ENCODE peak calls at places on chromosomes 6 and 20, in ten cellular contexts. One of them, this sample, is unnamed. For H3K4me1 and H3K9me3, the result is how much of the 10 kb centered on the place peaks cover.

GRCh38 chr6:42278131-42278853 is 60.6 kb upstream of the MRPS10 start:
- DNase-seq in cardiac muscle cell: no peak
- DNase-seq in tibial artery: no peak
- DNase-seq in aorta: no peak
- DNase-seq in ovary: no peak
- DNase-seq in GM23248: no peak
- DNase-seq in adrenal gland: no peak
- DNase-seq in fibroblast of lung: no peak
- DNase-seq in OCI-LY7: no peak
- DNase-seq in gastrocnemius medialis: no peak
- DNase-seq in this sample: no peak

GRCh38 chr20:45329497-45330319 is 18.5 kb downstream of the SDC4 start:
- DNase-seq in cardiac muscle cell: no peak
- DNase-seq in tibial artery: no peak
- DNase-seq in aorta: no peak
- DNase-seq in ovary: no peak
- DNase-seq in GM23248: no peak
- DNase-seq in adrenal gland: no peak
- DNase-seq in fibroblast of lung: no peak
- DNase-seq in OCI-LY7: no peak
- DNase-seq in gastrocnemius medialis: no peak
- DNase-seq in this sample: no peak

GRCh38 chr6:39091163-39091562 is 23.8 kb downstream of the SAYSD1 start:
- DNase-seq in cardiac muscle cell: no peak
- DNase-seq in tibial artery: no peak
- DNase-seq in aorta: no peak
- DNase-seq in ovary: no peak
- DNase-seq in GM23248: no peak
- DNase-seq in adrenal gland: no peak
- DNase-seq in fibroblast of lung: no peak
- DNase-seq in OCI-LY7: no peak
- DNase-seq in gastrocnemius medialis: no peak
- DNase-seq in this sample: no peak

GRCh38 chr20:46772901-46773300 is 63.5 kb downstream of the SLC2A10 start:
- DNase-seq in cardiac muscle cell: no peak
- DNase-seq in tibial artery: no peak
- DNase-seq in aorta: no peak
- DNase-seq in ovary: no peak
- DNase-seq in GM23248: no peak
- DNase-seq in adrenal gland: no peak
- DNase-seq in fibroblast of lung: no peak
- DNase-seq in OCI-LY7: no peak
- DNase-seq in gastrocnemius medialis: no peak
- DNase-seq in this sample: no peak

GRCh38 chr6:68975064-68975463 is 340.0 kb downstream of the ADGRB3 start:
- DNase-seq in cardiac muscle cell: peak
- DNase-seq in tibial artery: no peak
- DNase-seq in aorta: no peak
- DNase-seq in ovary: no peak
- DNase-seq in GM23248: no peak
- DNase-seq in adrenal gland: peak
- DNase-seq in fibroblast of lung: peak
- DNase-seq in OCI-LY7: no peak
- DNase-seq in gastrocnemius medialis: no peak
- DNase-seq in this sample: peak

GRCh38 chr20:40606660-40607059 is 82.4 kb downstream of the MAFB start:
- DNase-seq in cardiac muscle cell: peak
- DNase-seq in tibial artery: no peak
- DNase-seq in aorta: no peak
- DNase-seq in ovary: no peak
- DNase-seq in GM23248: no peak
- DNase-seq in adrenal gland: no peak
- DNase-seq in fibroblast of lung: no peak
- DNase-seq in OCI-LY7: no peak
- DNase-seq in gastrocnemius medialis: no peak
- DNase-seq in this sample: no peak

GRCh38 chr20:18412202-18412901 is 54.5 kb downstream of the DZANK1 start:
- DNase-seq in cardiac muscle cell: no peak
- DNase-seq in tibial artery: no peak
- DNase-seq in aorta: no peak
- DNase-seq in ovary: no peak
- DNase-seq in GM23248: no peak
- DNase-seq in adrenal gland: no peak
- DNase-seq in fibroblast of lung: no peak
- DNase-seq in OCI-LY7: peak
- DNase-seq in gastrocnemius medialis: no peak
- DNase-seq in this sample: no peak

GRCh38 chr6:73579389-73579788 is 58.6 kb upstream of the EEF1A1 start:
- DNase-seq in cardiac muscle cell: no peak
- DNase-seq in tibial artery: no peak
- DNase-seq in aorta: peak
- DNase-seq in ovary: peak
- DNase-seq in GM23248: no peak
- DNase-seq in adrenal gland: peak
- DNase-seq in fibroblast of lung: no peak
- DNase-seq in OCI-LY7: no peak
- DNase-seq in gastrocnemius medialis: peak
- DNase-seq in this sample: no peak

GRCh38 chr6:68891419-68891818 is 256.3 kb downstream of the ADGRB3 start:
- DNase-seq in cardiac muscle cell: no peak
- DNase-seq in tibial artery: no peak
- DNase-seq in aorta: no peak
- DNase-seq in ovary: no peak
- DNase-seq in GM23248: peak
- DNase-seq in adrenal gland: no peak
- DNase-seq in fibroblast of lung: peak
- DNase-seq in OCI-LY7: no peak
- DNase-seq in gastrocnemius medialis: no peak
- DNase-seq in this sample: no peak

GRCh38 chr20:18637296-18637695 is 49.4 kb downstream of the DTD1 start:
- DNase-seq in cardiac muscle cell: no peak
- DNase-seq in tibial artery: no peak
- DNase-seq in aorta: no peak
- DNase-seq in ovary: no peak
- DNase-seq in GM23248: no peak
- DNase-seq in adrenal gland: no peak
- DNase-seq in fibroblast of lung: no peak
- DNase-seq in OCI-LY7: no peak
- DNase-seq in gastrocnemius medialis: no peak
- DNase-seq in this sample: no peak

GRCh38 chr6:26022166-26022510 is 59.5 kb downstream of the TRIM38 start:
- DNase-seq in cardiac muscle cell: peak
- DNase-seq in tibial artery: peak
- DNase-seq in aorta: peak
- DNase-seq in ovary: no peak
- DNase-seq in GM23248: peak
- DNase-seq in adrenal gland: peak
- DNase-seq in fibroblast of lung: peak
- DNase-seq in OCI-LY7: peak
- DNase-seq in gastrocnemius medialis: peak
- DNase-seq in this sample: peak

DNA sequence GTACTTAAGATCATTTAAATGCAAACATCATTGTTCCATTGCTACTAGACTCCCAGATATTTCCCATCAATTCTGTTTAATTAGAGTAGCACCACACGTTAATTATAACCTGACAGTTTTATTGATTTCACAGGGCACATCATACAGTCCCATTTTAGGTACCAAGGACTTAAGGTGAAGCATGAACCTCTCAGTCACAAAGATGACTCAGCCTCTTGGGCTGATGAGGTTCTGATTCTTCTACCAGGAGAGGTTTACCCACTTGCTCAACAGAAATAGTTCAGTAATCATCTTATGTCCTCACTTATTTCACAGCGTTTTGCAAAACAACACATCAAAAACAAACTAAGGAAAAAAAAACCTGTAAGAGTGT is 98.5 kb downstream of the HIVEP2 start:
- DNase-seq in cardiac muscle cell: peak
- DNase-seq in tibial artery: no peak
- DNase-seq in aorta: no peak
- DNase-seq in ovary: no peak
- DNase-seq in GM23248: peak
- DNase-seq in adrenal gland: no peak
- DNase-seq in fibroblast of lung: peak
- DNase-seq in OCI-LY7: no peak
- DNase-seq in gastrocnemius medialis: no peak
- DNase-seq in this sample: no peak
- H3K4me3 ChIP-seq in cardiac muscle cell: no peak
- H3K4me3 ChIP-seq in tibial artery: peak
- H3K4me3 ChIP-seq in aorta: no peak
- H3K4me3 ChIP-seq in ovary: no peak
- H3K4me3 ChIP-seq in GM23248: peak
- H3K4me3 ChIP-seq in adrenal gland: no peak
- H3K4me3 ChIP-seq in fibroblast of lung: no peak
- H3K4me3 ChIP-seq in OCI-LY7: peak
- H3K4me3 ChIP-seq in gastrocnemius medialis: peak
- H3K4me3 ChIP-seq in this sample: no peak

GRCh38 chr20:43461894-43462293 is 4.2 kb downstream of the SRSF6 start:
- DNase-seq in cardiac muscle cell: no peak
- DNase-seq in tibial artery: no peak
- DNase-seq in aorta: no peak
- DNase-seq in ovary: no peak
- DNase-seq in GM23248: no peak
- DNase-seq in adrenal gland: no peak
- DNase-seq in fibroblast of lung: no peak
- DNase-seq in OCI-LY7: no peak
- DNase-seq in gastrocnemius medialis: no peak
- DNase-seq in this sample: no peak

GRCh38 chr20:43460830-43461200 is 3.1 kb downstream of the SRSF6 start:
- DNase-seq in cardiac muscle cell: no peak
- DNase-seq in tibial artery: no peak
- DNase-seq in aorta: no peak
- DNase-seq in ovary: no peak
- DNase-seq in GM23248: no peak
- DNase-seq in adrenal gland: no peak
- DNase-seq in fibroblast of lung: no peak
- DNase-seq in OCI-LY7: no peak
- DNase-seq in gastrocnemius medialis: no peak
- DNase-seq in this sample: no peak

GRCh38 chr20:43459022-43459942 is 1.6 kb downstream of the SRSF6 start:
- DNase-seq in cardiac muscle cell: peak
- DNase-seq in tibial artery: no peak
- DNase-seq in aorta: no peak
- DNase-seq in ovary: peak
- DNase-seq in GM23248: peak
- DNase-seq in adrenal gland: peak
- DNase-seq in fibroblast of lung: peak
- DNase-seq in OCI-LY7: peak
- DNase-seq in gastrocnemius medialis: no peak
- DNase-seq in this sample: no peak

GRCh38 chr20:43458422-43458924 is 777 bp downstream of the SRSF6 start:
- DNase-seq in cardiac muscle cell: peak
- DNase-seq in tibial artery: no peak
- DNase-seq in aorta: no peak
- DNase-seq in ovary: no peak
- DNase-seq in GM23248: no peak
- DNase-seq in adrenal gland: no peak
- DNase-seq in fibroblast of lung: no peak
- DNase-seq in OCI-LY7: no peak
- DNase-seq in gastrocnemius medialis: no peak
- DNase-seq in this sample: no peak

GRCh38 chr20:43460172-43460829 is 2.6 kb downstream of the SRSF6 start:
- DNase-seq in cardiac muscle cell: no peak
- DNase-seq in tibial artery: no peak
- DNase-seq in aorta: no peak
- DNase-seq in ovary: no peak
- DNase-seq in GM23248: no peak
- DNase-seq in adrenal gland: no peak
- DNase-seq in fibroblast of lung: no peak
- DNase-seq in OCI-LY7: no peak
- DNase-seq in gastrocnemius medialis: no peak
- DNase-seq in this sample: no peak
- H3K4me1 ChIP-seq in cardiac muscle cell: under half
- H3K4me1 ChIP-seq in tibial artery: under half
- H3K4me1 ChIP-seq in aorta: under half
- H3K4me1 ChIP-seq in ovary: under half
- H3K4me1 ChIP-seq in GM23248: under half
- H3K4me1 ChIP-seq in adrenal gland: under half
- H3K4me1 ChIP-seq in fibroblast of lung: under half
- H3K4me1 ChIP-seq in OCI-LY7: under half
- H3K4me1 ChIP-seq in gastrocnemius medialis: under half
- H3K4me1 ChIP-seq in this sample: under half

DNA sequence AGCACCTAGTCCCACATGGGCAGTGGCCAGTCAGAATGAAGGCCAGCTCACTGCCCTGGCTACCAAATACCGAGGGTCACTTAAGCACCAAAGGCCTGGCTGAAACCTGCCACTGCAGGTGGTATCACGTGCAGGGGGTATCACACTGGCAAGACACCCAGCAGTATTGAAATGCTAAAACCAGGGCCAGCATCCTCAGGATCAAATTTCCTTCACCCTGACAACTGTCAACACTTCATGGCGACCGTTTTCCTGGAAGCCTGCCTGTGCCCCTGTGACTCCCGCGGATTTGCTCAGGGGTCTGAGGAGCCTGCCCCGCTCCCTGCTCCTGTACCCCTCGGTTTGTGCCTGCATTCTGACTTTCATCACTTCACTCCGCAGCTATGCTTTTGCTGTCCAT is 151.1 kb downstream of the TTLL2 start:
- DNase-seq in cardiac muscle cell: no peak
- DNase-seq in tibial artery: no peak
- DNase-seq in aorta: no peak
- DNase-seq in ovary: no peak
- DNase-seq in GM23248: no peak
- DNase-seq in adrenal gland: no peak
- DNase-seq in fibroblast of lung: no peak
- DNase-seq in OCI-LY7: no peak
- DNase-seq in gastrocnemius medialis: no peak
- DNase-seq in this sample: no peak
- H3K9me3 ChIP-seq in cardiac muscle cell: under half
- H3K9me3 ChIP-seq in tibial artery: under half
- H3K9me3 ChIP-seq in aorta: under half
- H3K9me3 ChIP-seq in ovary: under half
- H3K9me3 ChIP-seq in GM23248: under half
- H3K9me3 ChIP-seq in adrenal gland: under half
- H3K9me3 ChIP-seq in fibroblast of lung: under half
- H3K9me3 ChIP-seq in OCI-LY7: under half
- H3K9me3 ChIP-seq in gastrocnemius medialis: under half
- H3K9me3 ChIP-seq in this sample: under half

DNA sequence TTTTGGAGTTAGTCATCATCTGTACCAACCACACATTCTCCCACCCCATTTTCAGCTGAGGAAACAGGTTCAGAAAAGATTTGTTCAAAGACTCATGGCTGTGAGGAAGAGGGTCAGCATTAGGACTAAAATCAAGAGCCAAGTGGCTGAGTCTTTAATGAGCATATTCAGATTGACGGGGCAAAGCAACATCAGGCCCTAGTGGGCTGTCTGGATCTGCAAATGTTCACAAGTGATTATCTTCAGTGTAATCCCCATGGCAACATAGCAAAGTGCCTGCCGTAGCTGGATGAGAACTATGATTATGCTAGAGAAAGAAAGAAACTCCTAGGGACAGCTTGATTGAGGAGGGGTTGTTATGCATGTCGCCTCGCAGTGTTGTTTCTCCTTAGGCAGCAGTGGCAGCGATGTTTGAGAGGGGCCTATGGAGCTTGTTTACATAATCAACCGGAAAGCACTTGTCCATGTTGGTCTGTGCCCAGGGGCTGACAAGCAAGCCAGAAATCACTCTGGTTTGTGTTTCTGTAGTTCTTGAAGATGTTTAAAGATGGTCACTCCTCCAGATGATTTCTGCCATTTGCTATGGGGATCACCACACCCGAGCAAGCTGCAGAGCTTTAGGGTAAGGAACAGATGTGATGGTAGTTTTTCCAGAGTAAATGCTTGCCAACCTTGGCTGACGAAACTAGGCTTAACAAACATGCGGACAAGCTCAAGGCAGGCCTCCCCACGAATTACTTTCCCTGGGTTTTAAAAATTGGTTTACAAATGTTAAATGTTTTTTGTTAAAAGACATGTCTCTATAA is 124.3 kb upstream of the MLIP start:
- DNase-seq in cardiac muscle cell: peak
- DNase-seq in tibial artery: no peak
- DNase-seq in aorta: no peak
- DNase-seq in ovary: no peak
- DNase-seq in GM23248: peak
- DNase-seq in adrenal gland: no peak
- DNase-seq in fibroblast of lung: peak
- DNase-seq in OCI-LY7: no peak
- DNase-seq in gastrocnemius medialis: no peak
- DNase-seq in this sample: no peak
- H3K4me3 ChIP-seq in cardiac muscle cell: no peak
- H3K4me3 ChIP-seq in tibial artery: no peak
- H3K4me3 ChIP-seq in aorta: no peak
- H3K4me3 ChIP-seq in ovary: no peak
- H3K4me3 ChIP-seq in GM23248: no peak
- H3K4me3 ChIP-seq in adrenal gland: no peak
- H3K4me3 ChIP-seq in fibroblast of lung: no peak
- H3K4me3 ChIP-seq in OCI-LY7: no peak
- H3K4me3 ChIP-seq in gastrocnemius medialis: no peak
- H3K4me3 ChIP-seq in this sample: no peak